ENCODE peak calls at places on chromosomes 11 and 22, in four cellular contexts. T, H, M and Q are unnamed samples.

GRCh38 chr11:36400768-36401455 is 104.8 kb downstream of the PRR5L start:
- DNase-seq in T (no peak), H (no peak), M (no peak), Q (no peak)

GRCh38 chr11:57214494-57214893 is 22.6 kb downstream of the APLNR start:
- DNase-seq in T (no peak), H (no peak), M (no peak), Q (no peak)

GRCh38 chr11:65355013-65355775 is 643 bp downstream of the TIGD3 start:
- DNase-seq in T (peak), M (peak), H (no peak), Q (no peak)

GRCh38 chr11:125082611-125083311 is 19.7 kb downstream of the SLC37A2 start:
- DNase-seq in T (no peak), H (no peak), M (no peak), Q (no peak)

GRCh38 chr11:75777461-75778110 is 9.0 kb downstream of the DGAT2 start:
- DNase-seq in H (peak), T (no peak), M (no peak), Q (no peak)

GRCh38 chr11:44833869-44834452 is 107.2 kb downstream of the TSPAN18 start:
- DNase-seq in H (peak), T (no peak), M (no peak), Q (no peak)

GRCh38 chr11:62137881-62138629 is 14.2 kb downstream of the INCENP start:
- DNase-seq in H (peak), M (no peak), T (no peak), Q (no peak)

GRCh38 chr11:132278801-132279574 is 908.6 kb downstream of the NTM start:
- DNase-seq in T (no peak), H (no peak), M (no peak), Q (no peak)

GRCh38 chr11:70894566-70894965 is 357.8 kb downstream of the SHANK2 start:
- DNase-seq in T (no peak), H (no peak), M (no peak), Q (no peak)

GRCh38 chr11:25327656-25328055 is 830.8 kb downstream of the LUZP2 start:
- DNase-seq in T (no peak), H (no peak), M (no peak), Q (no peak)

GRCh38 chr11:116851631-116852030 is 14.2 kb upstream of the APOA1 start:
- DNase-seq in T (no peak), H (no peak), M (no peak), Q (no peak)

GRCh38 chr11:47175746-47176327 is 842 bp downstream of the ARFGAP2 start:
- DNase-seq in H (no peak), M (no peak), T (no peak), Q (no peak)

GRCh38 chr11:31106963-31107576 is 262.5 kb downstream of the DCDC1 start:
- DNase-seq in T (peak), M (peak), H (peak), Q (no peak)

GRCh38 chr11:65454696-65455456 is 32.3 kb downstream of the NEAT1 start:
- DNase-seq in H (peak), M (peak), T (peak), Q (peak)

GRCh38 chr22:40409613-40410113 is 39.3 kb downstream of the SGSM3 start:
- DNase-seq in M (no peak), T (no peak), H (no peak), Q (no peak)

GRCh38 chr11:17498058-17498457 is 21.4 kb upstream of the ABCC8 start:
- DNase-seq in H (no peak), M (no peak), T (no peak), Q (no peak)

GRCh38 chr11:118791961-118792578 is 1.1 kb upstream of the DDX6 start:
- DNase-seq in T (no peak), H (no peak), M (peak), Q (no peak)

GRCh38 chr22:31556627-31557203 is 60.4 kb downstream of the SFI1 start:
- DNase-seq in M (no peak), T (no peak), H (no peak), Q (no peak)

GRCh38 chr11:72585762-72586590 is 88.2 kb downstream of the PDE2A start:
- DNase-seq in M (peak), H (peak), T (peak), Q (peak)

GRCh38 chr22:19291218-19291579 is 320 bp downstream of the CLTCL1 start:
- DNase-seq in T (peak), H (peak), M (peak), Q (no peak)

GRCh38 chr11:94638902-94639373 is 71.8 kb downstream of the PIWIL4 start:
- DNase-seq in T (no peak), M (no peak), H (no peak), Q (no peak)

GRCh38 chr22:48098936-48099245 is 1336.4 kb downstream of the TBC1D22A start:
- DNase-seq in M (no peak), H (no peak), T (peak), Q (no peak)

GRCh38 chr22:46085831-46086576 is 64.3 kb upstream of the PPARA start:
- DNase-seq in M (peak), H (peak), T (peak), Q (no peak)

GRCh38 chr22:22684605-22685561 is 40.5 kb downstream of the GGTLC2 start:
- DNase-seq in T (no peak), H (no peak), M (peak), Q (no peak)